ENCODE peak calls at places on chromosome 2, in four cellular contexts. Y is SJSA1, T is colonic mucosa, N is spleen. M is an unnamed sample.

GRCh38 chr2:84532291-84532690 is 16.0 kb downstream of the DNAH6 start:
- DNase-seq in Y (no peak), T (no peak), N (no peak), M (no peak)

GRCh38 chr2:111634050-111634784 is 249.8 kb downstream of the ANAPC1 start:
- DNase-seq in Y (no peak), T (no peak), N (no peak), M (no peak)

GRCh38 chr2:11132036-11132671 is 23.1 kb upstream of the SLC66A3 start:
- DNase-seq in Y (no peak), T (no peak), N (peak), M (no peak)

GRCh38 chr2:140863713-140864112 is 1267.1 kb downstream of the LRP1B start:
- DNase-seq in Y (no peak), T (no peak), N (no peak), M (peak)

GRCh38 chr2:27954771-27955384 is 64.3 kb downstream of the BABAM2 start:
- DNase-seq in Y (peak), T (peak), N (no peak), M (no peak)

GRCh38 chr2:63628543-63628942 is 39.8 kb downstream of the MDH1 start:
- DNase-seq in Y (no peak), T (no peak), N (no peak), M (no peak)

GRCh38 chr2:157053876-157054275 is 203.6 kb upstream of the GALNT5 start:
- DNase-seq in Y (no peak), T (no peak), N (no peak), M (no peak)

GRCh38 chr2:47344890-47345583 is 57.9 kb upstream of the MSH2 start:
- DNase-seq in Y (peak), T (peak), N (peak), M (peak)

GRCh38 chr2:234463626-234464290 is 33.1 kb downstream of the ARL4C start:
- DNase-seq in Y (no peak), T (no peak), N (no peak), M (no peak)

DNA sequence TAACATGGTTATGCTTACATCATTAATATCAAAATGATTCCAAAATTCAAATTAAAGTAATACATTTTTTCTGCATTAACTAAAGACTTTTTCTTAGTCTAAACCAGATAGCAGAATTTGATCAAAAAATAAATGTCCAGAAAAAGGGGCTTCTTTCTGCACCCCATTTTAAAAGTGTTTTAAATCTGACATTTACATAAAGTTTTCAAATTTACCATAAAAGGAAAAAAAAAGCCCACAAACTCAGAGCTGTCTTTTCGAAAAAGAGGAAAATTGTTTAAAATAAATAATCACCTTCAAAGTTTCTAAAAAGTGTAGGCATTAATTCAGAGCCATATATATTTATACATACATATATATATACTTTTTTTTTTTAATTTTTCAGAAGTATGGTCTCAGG is 1.5 kb downstream of the FASTKD1 start:
- DNase-seq in Y (no peak), T (no peak), N (no peak), M (no peak)
- H3K4me3 ChIP-seq in Y (no peak), T (no peak), N (peak), M (peak)

GRCh38 chr2:201413143-201413542 is 38.1 kb downstream of the TRAK2 start:
- DNase-seq in Y (no peak), T (no peak), N (no peak), M (no peak)

GRCh38 chr2:201411421-201411820 is 39.8 kb downstream of the TRAK2 start:
- DNase-seq in Y (no peak), T (no peak), N (no peak), M (no peak)

GRCh38 chr2:201415149-201415548 is 36.1 kb downstream of the TRAK2 start:
- DNase-seq in Y (no peak), T (no peak), N (no peak), M (no peak)

GRCh38 chr2:201413552-201413951 is 37.7 kb downstream of the TRAK2 start:
- DNase-seq in Y (no peak), T (no peak), N (no peak), M (no peak)

GRCh38 chr2:201414099-201415023 is 36.9 kb downstream of the TRAK2 start:
- DNase-seq in Y (no peak), T (no peak), N (no peak), M (no peak)
- H3K4me3 ChIP-seq in Y (no peak), T (no peak), N (peak), M (no peak)

DNA sequence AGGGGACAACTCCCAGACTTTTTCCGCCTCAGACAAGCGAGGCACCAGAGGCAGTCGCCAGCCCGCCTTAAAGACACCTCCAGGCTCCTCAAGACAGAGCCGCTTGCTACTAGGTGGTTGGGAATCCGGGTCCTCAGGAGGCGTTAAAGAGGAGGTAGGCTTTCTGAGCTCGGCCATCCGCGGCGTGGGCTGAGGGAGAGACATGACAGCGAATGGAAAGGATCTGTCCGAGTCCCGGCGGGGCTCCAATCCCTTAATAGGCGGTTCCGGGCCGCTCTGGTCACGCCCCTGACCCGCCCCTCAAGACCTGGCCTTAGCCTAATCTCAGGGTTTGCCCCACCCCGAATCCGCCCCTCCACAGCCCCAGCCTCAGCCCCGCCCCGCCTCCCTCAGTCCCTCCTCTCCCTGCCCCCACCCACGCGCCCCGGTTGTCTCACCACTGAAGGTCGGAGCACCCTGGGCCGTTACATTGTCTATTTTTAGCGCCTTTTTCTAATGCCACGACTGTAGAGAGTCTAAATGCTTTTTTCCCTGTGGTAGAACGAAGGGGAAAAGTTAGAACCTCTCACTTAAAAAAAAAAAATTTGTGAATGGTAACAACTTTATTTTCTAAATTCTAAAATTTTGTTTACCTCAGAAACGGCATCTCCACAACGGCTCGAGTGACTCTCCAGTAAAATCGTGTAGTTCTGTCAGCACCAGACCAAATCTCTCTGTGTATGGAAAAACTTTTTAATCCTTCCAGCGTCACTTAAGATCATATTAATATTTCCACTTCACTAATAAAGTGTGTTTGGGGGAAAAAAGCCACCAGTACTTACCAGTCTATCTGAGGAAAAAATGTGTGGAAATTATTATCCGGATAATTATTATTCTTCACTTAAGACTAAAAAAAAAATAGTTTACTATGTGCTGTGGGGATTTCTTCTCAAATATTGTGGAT is at the start of gene RAD51AP2:
- DNase-seq in Y (peak), T (peak), N (peak), M (peak)
- H3K4me3 ChIP-seq in Y (peak), T (peak), N (peak), M (peak)

GRCh38 chr2:169462896-169463695 is 16.2 kb upstream of the BBS5 start:
- DNase-seq in Y (peak), T (no peak), N (no peak), M (no peak)
- H3K4me3 ChIP-seq in Y (no peak), T (no peak), N (no peak), M (no peak)

GRCh38 chr2:148875387-148876051 is 492 bp downstream of the KIF5C start:
- DNase-seq in Y (no peak), T (no peak), N (peak), M (no peak)

GRCh38 chr2:148877403-148877740 is 2.3 kb downstream of the KIF5C start:
- DNase-seq in Y (no peak), T (no peak), N (no peak), M (no peak)

GRCh38 chr2:148874868-148875341 is at the start of gene KIF5C:
- DNase-seq in Y (peak), T (peak), N (peak), M (peak)

GRCh38 chr2:148876190-148876588 is 1.2 kb downstream of the KIF5C start:
- DNase-seq in Y (no peak), T (no peak), N (peak), M (peak)

DNA sequence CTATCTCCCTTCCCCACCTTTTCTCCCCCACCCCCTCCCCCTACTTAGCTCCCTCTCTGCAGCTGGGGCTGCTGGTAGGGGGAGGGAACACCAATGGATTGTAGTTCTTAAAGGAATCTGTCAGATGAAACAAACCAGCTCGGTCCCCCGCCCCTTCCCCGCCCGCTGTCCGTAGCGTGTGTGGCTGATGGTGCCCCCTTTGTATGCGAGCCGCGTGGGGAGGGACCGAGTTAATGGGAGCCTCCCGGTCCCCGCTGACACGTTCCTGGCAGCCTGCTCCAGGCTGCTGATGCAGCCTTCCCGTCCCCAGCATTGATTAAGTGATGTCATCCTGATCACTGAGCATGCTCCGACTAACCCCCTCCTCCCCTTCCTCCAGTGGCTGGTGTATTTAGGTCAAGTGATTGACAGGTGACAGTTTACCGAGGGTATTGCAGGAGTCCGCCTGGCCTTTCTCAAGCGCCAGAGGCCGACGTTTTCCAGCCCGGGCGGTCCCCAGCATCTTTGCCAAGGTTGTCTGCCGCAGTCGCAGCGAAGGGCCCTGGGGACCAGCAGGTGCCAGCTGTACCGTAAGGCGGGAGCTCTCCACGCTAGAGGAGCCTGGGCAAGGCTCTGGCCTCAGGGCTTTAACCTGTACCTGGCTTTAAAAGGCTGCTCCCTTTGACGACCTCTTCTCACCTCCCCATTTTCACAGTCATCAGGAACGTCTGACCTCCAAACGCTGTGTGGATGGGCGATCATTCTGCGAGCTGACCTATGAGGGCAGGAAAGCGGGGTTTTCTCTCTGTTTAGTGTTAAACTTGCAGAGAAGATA is 1.8 kb downstream of the KIF5C start:
- DNase-seq in Y (no peak), T (peak), N (peak), M (peak)
- H3K4me3 ChIP-seq in Y (no peak), T (peak), N (peak), M (peak)

M was measured in neural progenitor cell.